ENCODE peak calls at places on chromosomes 1 and 21, in five cellular contexts. G is nucleus accumbens; U is NCI-H1417; Y is iPS DF 19.7; J is stimulated activated CD4-positive, alpha-beta T cell treated with anti-CD3 and anti-CD28 coated beads, Interleukin-4, amount 100 ng/mL, for 1 hour. V is an unnamed sample.

GRCh38 chr21:28975401-28975800 is 17.3 kb downstream of the LTN1 start:
- DNase-seq in G (no peak), U (no peak), Y (no peak), J (no peak), V (no peak)

GRCh38 chr1:91404151-91405012 is at the start of gene HFM1:
- DNase-seq in G (peak; percentile 64), U (peak; percentile 94), Y (no peak), J (peak; percentile 59), V (peak; percentile 81)

GRCh38 chr1:214321686-214322453 is 40.9 kb downstream of the SMYD2 start:
- DNase-seq in G (no peak), U (no peak), Y (no peak), J (no peak), V (no peak)

GRCh38 chr1:36846366-36846765 is 187.9 kb downstream of the GRIK3 start:
- DNase-seq in G (no peak), U (peak; percentile 47), Y (no peak), J (no peak), V (no peak)

GRCh38 chr1:155051342-155051776 is 243 bp downstream of the ADAM15 start:
- DNase-seq in G (peak; percentile 27), U (peak; percentile 70), Y (no peak), J (peak; percentile 18), V (no peak)

GRCh38 chr1:2498648-2499047 is 22.6 kb downstream of the PLCH2 start:
- DNase-seq in G (no peak), U (no peak), Y (no peak), J (no peak), V (no peak)

GRCh38 chr1:41380979-41381690 is 19.9 kb downstream of the FOXO6 start:
- DNase-seq in G (peak; percentile 47), U (peak; percentile 95), Y (no peak), J (peak; percentile 32), V (no peak)

GRCh38 chr1:58848818-58849411 is 65.1 kb upstream of the JUN start:
- DNase-seq in G (no peak), U (no peak), Y (peak; percentile 20), J (no peak), V (no peak)

GRCh38 chr1:39102537-39103320 is 76.6 kb downstream of the NDUFS5 start:
- DNase-seq in G (peak; percentile 61), U (peak; percentile 58), Y (peak; percentile 70), J (no peak), V (no peak)